ENCODE peak calls at places on chromosomes 1 and 21, in four cellular contexts. F, P, V and O are unnamed samples.

GRCh38 chr1:82492168-82492567 is 691.4 kb downstream of the ADGRL2 start:
- DNase-seq in F (no peak), V (no peak), P (no peak), O (no peak)

GRCh38 chr1:6041432-6042062 is 4.1 kb upstream of the KCNAB2 start:
- DNase-seq in F (peak), P (peak), V (peak), O (no peak)

GRCh38 chr1:116847688-116848531 is 61.8 kb upstream of the PTGFRN start:
- DNase-seq in P (no peak), V (no peak), F (no peak), O (no peak)

GRCh38 chr1:40662864-40663263 is 2.6 kb downstream of the RIMS3 start:
- DNase-seq in F (no peak), V (no peak), P (no peak), O (no peak)

GRCh38 chr1:117493906-117494305 is 111.9 kb upstream of the TENT5C start:
- DNase-seq in F (no peak), V (no peak), P (no peak), O (no peak)

GRCh38 chr21:37742532-37742931 is 173.7 kb downstream of the KCNJ6 start:
- DNase-seq in P (no peak), V (no peak), F (no peak), O (no peak)

GRCh38 chr1:169546087-169546995 is 39.9 kb downstream of the F5 start:
- DNase-seq in P (peak), F (peak), V (no peak), O (peak)

GRCh38 chr1:10852018-10852417 is 55.6 kb upstream of the CASZ1 start:
- DNase-seq in P (no peak), V (no peak), F (no peak), O (no peak)

GRCh38 chr1:77459881-77460280 is 178.1 kb downstream of the AK5 start:
- DNase-seq in V (no peak), F (no peak), P (no peak), O (no peak)

GRCh38 chr1:207754942-207755689 is 3.3 kb downstream of the CD46 start:
- DNase-seq in V (no peak), P (no peak), F (no peak), O (no peak)

GRCh38 chr1:240351690-240352089 is 260.0 kb downstream of the FMN2 start:
- DNase-seq in P (no peak), F (no peak), V (no peak), O (no peak)

GRCh38 chr1:164651378-164651951 is 92.5 kb downstream of the PBX1 start:
- DNase-seq in F (no peak), P (peak), V (peak), O (no peak)

GRCh38 chr1:38622197-38622596 is 237.4 kb downstream of the RRAGC start:
- DNase-seq in P (no peak), V (no peak), F (no peak), O (no peak)

GRCh38 chr1:39727221-39727931 is 11.3 kb upstream of the PPIE start:
- DNase-seq in P (no peak), F (no peak), V (no peak), O (no peak)

GRCh38 chr1:116033322-116033721 is 57.0 kb downstream of the SLC22A15 start:
- DNase-seq in F (no peak), V (no peak), P (no peak), O (no peak)

GRCh38 chr1:28078262-28078661 is 10.1 kb downstream of the EYA3 start:
- DNase-seq in F (no peak), V (no peak), P (no peak), O (no peak)

GRCh38 chr1:26959270-26959669 is 998 bp downstream of the KDF1 start:
- DNase-seq in F (no peak), V (no peak), P (no peak), O (no peak)

GRCh38 chr21:46211376-46211775 is 17.2 kb downstream of the LSS start:
- DNase-seq in V (no peak), F (no peak), P (no peak), O (no peak)

GRCh38 chr1:244422174-244422573 is 29.5 kb downstream of the ADSS2 start:
- DNase-seq in F (no peak), P (no peak), V (no peak), O (no peak)

GRCh38 chr1:10575616-10576015 is 100.9 kb downstream of the PEX14 start:
- DNase-seq in P (no peak), F (no peak), V (peak), O (no peak)

GRCh38 chr1:163813251-163813650 is 491.5 kb downstream of the NUF2 start:
- DNase-seq in P (no peak), F (no peak), V (no peak), O (no peak)

GRCh38 chr1:69569983-69570755 is 2.4 kb downstream of the LRRC7 start:
- DNase-seq in P (peak), V (no peak), F (no peak), O (no peak)

GRCh38 chr1:69572921-69573320 is 5.2 kb downstream of the LRRC7 start:
- DNase-seq in F (no peak), V (no peak), P (no peak), O (no peak)

GRCh38 chr1:69569281-69569970 is 1.7 kb downstream of the LRRC7 start:
- DNase-seq in F (peak), V (no peak), P (peak), O (no peak)

GRCh38 chr1:69568435-69569280 is 936 bp downstream of the LRRC7 start:
- DNase-seq in V (no peak), P (peak), F (peak), O (no peak)

GRCh38 chr1:69567847-69568434 is at the start of gene LRRC7:
- DNase-seq in P (peak), F (peak), V (no peak), O (no peak)
- TF ChIP-seq REST in P (no peak), F (no peak), V (no peak), O (no peak)

DNA sequence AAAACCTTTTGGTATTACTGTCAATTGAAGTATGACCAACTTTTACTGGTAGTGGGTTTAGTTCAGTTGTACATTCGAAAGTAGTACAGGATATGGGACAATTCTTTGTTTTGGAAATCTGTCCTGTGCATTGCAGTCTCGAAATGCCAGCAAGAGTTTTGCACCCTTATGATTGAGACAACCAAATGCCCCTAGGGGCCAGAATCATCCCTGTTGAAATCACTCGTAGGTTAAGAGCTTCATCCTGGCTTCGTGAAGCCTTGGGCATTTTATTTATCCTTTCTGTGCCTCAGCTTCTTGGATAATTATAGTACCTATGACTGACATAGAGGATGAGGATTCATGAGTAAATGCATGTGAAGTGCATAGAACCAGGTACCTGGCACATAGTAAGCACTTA is 2.4 kb upstream of the GOLT1A start:
- DNase-seq in P (no peak), F (no peak), V (no peak), O (no peak)
- H3K4me3 ChIP-seq in P (no peak), F (no peak), V (no peak), O (no peak)

DNA sequence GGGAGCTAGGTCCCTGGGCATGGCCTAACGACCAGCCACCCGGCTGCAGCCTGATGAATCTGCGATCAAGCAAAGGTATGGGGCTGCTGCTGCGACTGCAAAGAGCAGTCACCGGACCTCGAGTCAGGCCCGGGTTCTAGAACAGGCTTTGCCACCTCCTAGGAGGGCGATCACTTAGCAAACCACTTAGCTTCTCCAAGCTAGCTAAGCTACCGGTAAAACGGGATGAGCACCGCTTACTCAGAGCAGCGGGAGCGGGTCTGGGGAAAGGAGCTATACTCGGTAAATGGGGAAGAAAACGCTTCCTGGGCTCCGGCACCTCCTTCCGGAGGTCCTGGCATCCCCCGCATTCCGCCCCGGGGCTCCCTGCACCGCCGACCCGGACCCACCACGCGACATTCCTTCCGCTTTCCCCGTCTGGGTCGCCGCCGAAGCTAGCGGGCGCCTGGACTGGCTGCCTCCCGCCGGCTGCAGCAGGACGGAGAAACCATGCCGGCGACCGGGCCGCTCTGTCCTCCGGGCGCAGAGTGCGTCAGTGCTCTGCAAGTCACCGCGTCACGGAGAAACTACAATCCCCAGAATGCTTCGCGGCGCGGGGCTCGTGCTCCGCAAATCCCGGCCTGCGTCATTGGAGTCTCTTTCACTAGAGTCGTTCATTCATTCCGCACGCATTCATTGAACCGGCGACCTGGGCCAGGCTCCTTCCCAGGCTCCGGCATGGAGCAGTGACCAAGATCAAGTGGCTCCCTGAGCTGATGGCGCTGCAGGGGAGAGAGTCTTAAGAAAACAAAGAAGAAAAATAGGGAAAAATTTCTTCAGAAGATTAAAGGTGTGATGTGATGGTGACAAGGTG is at the start of gene LSM10:
- DNase-seq in F (peak), P (peak), V (peak), O (peak)
- TF ChIP-seq REST in F (no peak), P (peak), V (no peak), O (peak)

GRCh38 chr1:16248007-16248436 is 11.0 kb upstream of the CPLANE2 start:
- DNase-seq in P (no peak), F (no peak), V (no peak), O (no peak)
- H3K4me3 ChIP-seq in P (no peak), F (no peak), V (no peak), O (no peak)